ENCODE peak calls at places on chromosomes 3 and 15, in seven cellular contexts. T is stomach, J is adrenal gland, P is uterus, G is neuronal stem cell, E is HCT116, R is PC-9. X is an unnamed sample.

GRCh38 chr15:45869034-45869668 is 234.3 kb downstream of the SQOR start:
- DNase-seq in E (no peak), G (no peak), R (no peak), T (no peak), P (no peak), J (no peak), X (no peak)

GRCh38 chr3:150292891-150293290 is 115.2 kb upstream of the TSC22D2 start:
- DNase-seq in R (no peak), T (no peak), J (no peak), P (no peak), G (no peak), E (no peak), X (no peak)

GRCh38 chr15:32029862-32030781 is at the start of gene CHRNA7:
- DNase-seq in R (no peak), J (peak; percentile 31), G (peak; percentile 71), E (peak; percentile 33), P (no peak), T (peak; percentile 76), X (peak; percentile 94)

GRCh38 chr3:64759811-64760210 is 72.0 kb upstream of the ADAMTS9 start:
- DNase-seq in J (no peak), R (no peak), E (no peak), G (no peak), P (no peak), T (no peak), X (no peak)

GRCh38 chr3:102593754-102594602 is 159.2 kb downstream of the ZPLD1 start:
- DNase-seq in J (no peak), T (no peak), P (no peak), G (no peak), R (no peak), E (no peak), X (no peak)

GRCh38 chr3:165194477-165195135 is 1.6 kb downstream of the SLITRK3 start:
- DNase-seq in R (no peak), E (no peak), T (no peak), G (no peak), P (no peak), J (no peak), X (no peak)

GRCh38 chr3:21979706-21980105 is 228.7 kb upstream of the ZNF385D start:
- DNase-seq in P (no peak), J (no peak), E (no peak), R (no peak), G (no peak), T (no peak), X (no peak)

GRCh38 chr15:77782691-77783090 is 150.0 kb upstream of the LINGO1 start:
- DNase-seq in T (no peak), E (no peak), P (no peak), J (no peak), G (no peak), R (no peak), X (no peak)

GRCh38 chr3:103056552-103056951 is 621.7 kb downstream of the ZPLD1 start:
- DNase-seq in G (no peak), T (no peak), J (no peak), E (no peak), P (no peak), R (no peak), X (no peak)

GRCh38 chr3:87287025-87287424 is 10.6 kb upstream of the POU1F1 start:
- DNase-seq in G (no peak), R (no peak), T (no peak), J (no peak), E (no peak), P (no peak), X (no peak)

GRCh38 chr3:39251576-39251975 is 28.3 kb downstream of the CX3CR1 start:
- DNase-seq in T (no peak), P (no peak), G (no peak), J (no peak), E (no peak), R (no peak), X (no peak)

GRCh38 chr3:39249453-39250115 is 30.3 kb downstream of the CX3CR1 start:
- DNase-seq in G (no peak), T (no peak), E (no peak), J (no peak), P (peak; percentile 42), R (no peak), X (no peak)

GRCh38 chr3:39255503-39256325 is 24.1 kb downstream of the CX3CR1 start:
- DNase-seq in J (no peak), R (no peak), G (no peak), E (no peak), T (no peak), P (no peak), X (no peak)

GRCh38 chr3:39250116-39250747 is 29.6 kb downstream of the CX3CR1 start:
- DNase-seq in J (no peak), P (no peak), T (no peak), G (no peak), E (no peak), R (no peak), X (no peak)

GRCh38 chr3:39254806-39255449 is 24.9 kb downstream of the CX3CR1 start:
- DNase-seq in R (no peak), J (no peak), G (no peak), P (no peak), E (no peak), T (no peak), X (no peak)
- H3K27ac ChIP-seq in R (no peak overlapping the region), J (no peak overlapping the region), G (no peak overlapping the region), P (no peak overlapping the region), E (no peak overlapping the region), T (no peak overlapping the region), X (no peak overlapping the region)

DNA sequence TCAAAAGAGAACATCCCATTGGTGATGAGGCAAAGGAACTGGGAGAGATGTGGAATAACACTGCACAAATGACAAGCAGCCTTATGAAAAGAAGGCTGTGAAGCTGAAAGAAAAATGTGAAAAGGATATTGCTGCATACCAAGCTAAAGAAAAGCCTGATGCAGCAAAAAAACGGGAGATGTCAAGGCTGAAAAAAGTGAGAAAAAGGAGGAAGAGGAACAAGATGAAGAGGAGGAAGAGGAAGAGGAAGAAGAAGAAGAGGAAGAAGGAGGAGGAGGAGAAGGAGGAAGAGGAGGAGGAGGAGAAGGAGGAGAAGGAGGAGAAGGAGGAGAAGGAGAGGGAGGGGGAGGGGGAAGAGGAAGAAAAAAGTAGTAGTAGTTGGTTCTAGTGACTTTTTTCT is 41.8 kb upstream of the TEX9 start:
- DNase-seq in E (no peak), R (no peak), G (no peak), P (no peak), J (no peak), T (no peak), X (no peak)
- H3K4me1 ChIP-seq in E (peaks cover 6% of the 10 kb centered on the region), R (peaks cover 6% of the 10 kb centered on the region), G (peaks cover 3% of the 10 kb centered on the region), P (no peaks in the 10 kb centered on the region), J (no peaks in the 10 kb centered on the region), T (no peaks in the 10 kb centered on the region), X (no peaks in the 10 kb centered on the region)

DNA sequence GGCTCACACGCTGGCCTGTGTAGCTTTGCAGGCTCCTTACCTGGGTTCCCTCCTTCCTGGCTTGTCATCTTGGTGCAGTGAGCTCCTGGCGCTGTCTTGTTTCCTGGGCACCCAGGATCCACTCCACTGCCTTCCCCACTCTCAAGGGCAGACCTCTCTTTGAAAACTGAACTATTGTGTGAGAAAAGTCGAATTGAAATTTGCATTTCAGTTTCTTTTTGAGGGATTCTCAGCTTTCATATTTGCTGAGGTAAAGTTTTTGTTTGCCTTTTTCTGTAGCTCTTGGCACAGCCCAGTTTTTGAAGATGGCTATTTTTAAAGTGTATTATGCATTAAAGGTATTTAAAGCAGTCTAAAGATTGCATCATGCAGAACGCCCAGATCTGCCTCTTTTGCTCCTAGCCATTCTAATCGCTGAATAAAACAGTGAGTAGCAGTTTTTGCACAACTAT is 70.1 kb downstream of the CCK start:
- DNase-seq in E (no peak), T (no peak), R (no peak), P (no peak), J (no peak), G (no peak), X (no peak)
- H3K36me3 ChIP-seq in E (peaks cover 18% of the 10 kb centered on the region), T (peaks cover 94% of the 10 kb centered on the region), R (peaks cover 7% of the 10 kb centered on the region), P (no peaks in the 10 kb centered on the region), J (no peaks in the 10 kb centered on the region), G (peaks cover 37% of the 10 kb centered on the region), X (peaks cover 34% of the 10 kb centered on the region)

GRCh38 chr3:11186771-11187170 is 32.5 kb downstream of the HRH1 start:
- DNase-seq in J (no peak), R (no peak), G (no peak), P (no peak), E (no peak), T (no peak), X (no peak)
- H3K27ac ChIP-seq in J (no peak overlapping the region), R (peak overlapping the region; percentile 49), G (no peak overlapping the region), P (peak overlapping the region; percentile 56), E (no peak overlapping the region), T (peak overlapping the region; percentile 55), X (no peak overlapping the region)

GRCh38 chr3:71568217-71568616 is 15.3 kb downstream of the FOXP1 start:
- DNase-seq in G (no peak), E (no peak), J (no peak), P (no peak), R (no peak), T (no peak), X (no peak)

GRCh38 chr3:71565326-71565725 is 18.2 kb downstream of the FOXP1 start:
- DNase-seq in R (no peak), G (no peak), J (no peak), E (no peak), T (no peak), P (no peak), X (no peak)

GRCh38 chr3:71564361-71564760 is 19.2 kb downstream of the FOXP1 start:
- DNase-seq in E (no peak), T (no peak), R (no peak), G (no peak), J (no peak), P (no peak), X (peak; percentile 39)

GRCh38 chr3:71565976-71566375 is 17.6 kb downstream of the FOXP1 start:
- DNase-seq in R (no peak), T (no peak), G (no peak), E (no peak), J (no peak), P (no peak), X (no peak)

GRCh38 chr3:71566776-71567175 is 16.8 kb downstream of the FOXP1 start:
- DNase-seq in G (no peak), J (no peak), R (no peak), E (no peak), P (no peak), T (no peak), X (no peak)
- H3K4me1 ChIP-seq in G (peaks cover 8% of the 10 kb centered on the region), J (no peaks in the 10 kb centered on the region), R (no peaks in the 10 kb centered on the region), E (no peaks in the 10 kb centered on the region), P (no peaks in the 10 kb centered on the region), T (peaks cover 27% of the 10 kb centered on the region), X (no peaks in the 10 kb centered on the region)